ENCODE peak calls at places on chromosome 11, in nine cellular contexts. G is PC-3; P is SK-N-SH; Z is fibroblast of lung; M is effector memory CD4-positive, alpha-beta T cell; C is AG04450; B is mesendoderm; U is spleen; J is heart right ventricle. F is an unnamed sample.

GRCh38 chr11:76654980-76655379 is 15.6 kb downstream of the LRRC32 start:
- DNase-seq in U (no peak), M (no peak), Z (no peak), C (no peak), P (no peak), B (no peak), G (no peak), J (no peak), F (no peak)

GRCh38 chr11:46382644-46383403 is 1.4 kb downstream of the MDK start:
- DNase-seq in C (no peak), J (no peak), U (peak), G (peak), M (no peak), Z (peak), P (peak), B (peak), F (no peak)

GRCh38 chr11:44955019-44955738 is 4.5 kb upstream of the TP53I11 start:
- DNase-seq in M (no peak), Z (peak), P (no peak), J (peak), G (peak), B (peak), C (peak), U (no peak), F (no peak)

GRCh38 chr11:66315921-66316811 is 678 bp downstream of the CD248 start:
- DNase-seq in U (peak), P (no peak), C (no peak), Z (no peak), G (no peak), M (no peak), J (no peak), B (no peak), F (no peak)

GRCh38 chr11:59756845-59757244 is 1.7 kb downstream of the STX3 start:
- DNase-seq in C (no peak), U (peak), G (peak), M (no peak), Z (no peak), J (no peak), B (peak), P (no peak), F (peak)

GRCh38 chr11:60947666-60948065 is 4.3 kb downstream of the SLC15A3 start:
- DNase-seq in U (no peak), M (no peak), P (no peak), C (no peak), G (no peak), B (no peak), Z (no peak), J (no peak), F (no peak)

GRCh38 chr11:469684-470667 is 19.9 kb downstream of the PTDSS2 start:
- DNase-seq in C (peak), J (no peak), M (no peak), B (peak), Z (peak), G (peak), U (peak), P (peak), F (no peak)

GRCh38 chr11:47924184-47924671 is 56.1 kb upstream of the PTPRJ start:
- DNase-seq in B (no peak), G (peak), M (no peak), J (no peak), C (no peak), Z (peak), U (peak), P (no peak), F (peak)

GRCh38 chr11:121769191-121769590 is 316.4 kb upstream of the SORL1-AS1 start:
- DNase-seq in Z (no peak), C (no peak), B (no peak), P (no peak), U (no peak), J (no peak), G (no peak), M (no peak), F (no peak)

GRCh38 chr11:103326070-103326794 is 217.0 kb downstream of the DYNC2H1 start:
- DNase-seq in U (peak), P (peak), J (no peak), Z (peak), M (peak), B (peak), C (peak), G (peak), F (peak)

GRCh38 chr11:96794152-96794551 is 404.3 kb downstream of the JRKL start:
- DNase-seq in G (peak), M (no peak), Z (no peak), U (no peak), P (no peak), J (no peak), C (no peak), B (peak), F (no peak)

GRCh38 chr11:61067782-61068181 is 34.5 kb upstream of the CD5 start:
- DNase-seq in J (no peak), M (no peak), G (no peak), C (no peak), Z (no peak), U (no peak), B (no peak), P (peak), F (no peak)

GRCh38 chr11:93542753-93543246 is 391 bp downstream of the SMCO4 start:
- DNase-seq in M (no peak), P (no peak), Z (no peak), C (no peak), U (peak), B (peak), G (no peak), J (peak), F (no peak)

GRCh38 chr11:102111011-102111786 is 952 bp downstream of the YAP1 start:
- DNase-seq in P (peak), M (no peak), Z (peak), U (no peak), B (peak), J (peak), G (peak), C (no peak), F (no peak)

GRCh38 chr11:113142508-113142907 is 171.9 kb upstream of the TTC12 start:
- DNase-seq in C (no peak), U (no peak), Z (no peak), M (no peak), J (no peak), G (no peak), P (no peak), B (no peak), F (no peak)

GRCh38 chr11:112613051-112613972 is 347.9 kb upstream of the NCAM1 start:
- DNase-seq in Z (no peak), G (peak), B (no peak), P (peak), J (no peak), C (no peak), U (no peak), M (no peak), F (peak)

GRCh38 chr11:75147191-75147874 is 3.6 kb upstream of the SLCO2B1 start:
- DNase-seq in B (peak), Z (no peak), G (no peak), J (no peak), U (no peak), M (no peak), P (peak), C (no peak), F (no peak)

GRCh38 chr11:27239305-27239942 is 123.6 kb downstream of the CCDC34 start:
- DNase-seq in B (no peak), P (no peak), U (no peak), C (no peak), M (no peak), Z (no peak), J (no peak), G (no peak), F (no peak)

GRCh38 chr11:92804388-92804787 is 165.1 kb upstream of the MTNR1B start:
- DNase-seq in U (no peak), J (no peak), G (no peak), C (no peak), Z (no peak), B (no peak), M (no peak), P (no peak), F (no peak)

GRCh38 chr11:61279934-61280656 is 15.0 kb downstream of the VWCE start:
- DNase-seq in C (no peak), G (peak), U (no peak), M (no peak), P (no peak), J (no peak), Z (no peak), B (peak), F (peak)

GRCh38 chr11:61080986-61081590 is 21.2 kb upstream of the CD5 start:
- DNase-seq in C (no peak), M (no peak), U (no peak), G (no peak), J (no peak), P (no peak), B (peak), Z (no peak), F (no peak)

GRCh38 chr11:71144736-71145135 is 107.6 kb downstream of the SHANK2 start:
- DNase-seq in Z (no peak), J (no peak), M (no peak), C (no peak), B (no peak), P (no peak), G (no peak), U (no peak), F (peak)

GRCh38 chr11:47161134-47161854 is 15.4 kb downstream of the ARFGAP2 start:
- DNase-seq in J (peak), B (peak), U (no peak), G (peak), P (peak), M (peak), Z (peak), C (no peak), F (no peak)

GRCh38 chr11:113048820-113049555 is 87.8 kb downstream of the NCAM1 start:
- DNase-seq in Z (peak), C (no peak), U (no peak), B (no peak), P (no peak), G (peak), J (no peak), M (no peak), F (peak)

GRCh38 chr11:66720223-66720898 is 8.7 kb downstream of the SPTBN2 start:
- DNase-seq in P (peak), U (peak), C (no peak), M (no peak), J (no peak), B (peak), G (peak), Z (peak), F (peak)

GRCh38 chr11:94330789-94331188 is 26.4 kb downstream of the IZUMO1R start:
- DNase-seq in U (no peak), Z (no peak), J (no peak), G (peak), P (no peak), C (no peak), B (no peak), M (no peak), F (no peak)

GRCh38 chr11:14413307-14414072 is 54.5 kb upstream of the RRAS2 start:
- DNase-seq in Z (peak), J (no peak), U (no peak), M (no peak), B (peak), P (no peak), C (no peak), G (peak), F (no peak)

GRCh38 chr11:46533396-46534110 is 60.3 kb downstream of the AMBRA1 start:
- DNase-seq in P (no peak), B (no peak), U (no peak), G (no peak), M (no peak), Z (no peak), C (no peak), J (no peak), F (no peak)

GRCh38 chr11:74493816-74494630 is 499 bp upstream of the LIPT2 start:
- DNase-seq in J (no peak), B (no peak), U (no peak), M (no peak), G (peak), C (no peak), Z (peak), P (no peak), F (peak)

GRCh38 chr11:65590240-65590738 is 5.3 kb downstream of the KCNK7 start:
- DNase-seq in C (peak), P (no peak), B (no peak), Z (peak), J (peak), U (no peak), G (no peak), M (no peak), F (no peak)

GRCh38 chr11:100003985-100004384 is 683.1 kb upstream of the ARHGAP42 start:
- DNase-seq in Z (no peak), J (no peak), C (no peak), P (no peak), M (no peak), U (no peak), G (no peak), B (no peak), F (no peak)

GRCh38 chr11:43810929-43811596 is 69.6 kb upstream of the ALKBH3 start:
- DNase-seq in J (no peak), B (no peak), G (peak), P (no peak), M (no peak), Z (peak), U (no peak), C (no peak), F (no peak)

GRCh38 chr11:70863186-70863585 is 389.2 kb downstream of the SHANK2 start:
- DNase-seq in P (no peak), C (no peak), B (no peak), G (no peak), U (no peak), M (no peak), J (no peak), Z (no peak), F (no peak)

GRCh38 chr11:36455658-36456111 is 54.4 kb downstream of the TRAF6 start:
- DNase-seq in Z (peak), U (no peak), P (peak), C (peak), B (peak), J (peak), G (peak), M (no peak), F (peak)

GRCh38 chr11:86671386-86672006 is 920 bp downstream of the ME3 start:
- DNase-seq in U (peak), G (peak), C (no peak), J (peak), Z (peak), P (no peak), M (no peak), B (no peak), F (no peak)

GRCh38 chr11:57776101-57776511 is 14.5 kb downstream of the CTNND1 start:
- DNase-seq in M (no peak), C (no peak), Z (no peak), U (no peak), B (peak), J (no peak), P (no peak), G (no peak), F (no peak)

GRCh38 chr11:26626346-26626745 is 54.3 kb upstream of the MUC15 start:
- DNase-seq in J (no peak), G (no peak), M (no peak), B (no peak), U (no peak), P (no peak), Z (peak), C (no peak), F (no peak)

GRCh38 chr11:118010738-118011461 is 24.7 kb downstream of the IL10RA start:
- DNase-seq in C (no peak), J (no peak), G (no peak), Z (no peak), U (peak), B (no peak), M (no peak), P (no peak), F (no peak)

GRCh38 chr11:114275295-114275694 is 20.9 kb upstream of the NNMT start:
- DNase-seq in M (no peak), B (no peak), U (no peak), C (no peak), J (peak), P (no peak), Z (no peak), G (no peak), F (no peak)

DNA sequence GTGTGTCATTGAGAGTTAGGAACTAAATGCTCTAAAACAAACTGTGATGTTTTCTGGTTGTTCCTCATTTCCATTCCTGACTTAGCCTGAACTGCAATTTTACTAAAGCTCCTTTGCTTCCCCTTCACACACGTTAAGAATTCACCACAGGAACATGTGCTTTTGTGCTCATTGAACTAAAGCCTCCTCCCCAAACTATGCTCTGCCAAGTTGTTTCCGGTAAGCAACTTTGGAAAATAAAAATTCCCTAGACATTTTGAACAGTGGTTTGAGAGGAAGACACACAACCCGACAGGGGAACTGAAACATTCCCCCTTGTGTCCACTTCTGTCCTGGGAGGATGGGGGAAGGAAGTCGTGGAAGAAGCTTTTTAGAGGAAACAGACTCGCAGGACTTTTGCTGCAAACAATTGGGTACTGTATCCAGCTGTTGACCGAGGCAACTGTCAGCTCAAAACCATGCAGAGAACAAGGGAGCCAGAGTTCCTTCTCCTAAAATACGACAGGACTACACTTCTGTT is 66.9 kb downstream of the GAB2 start:
- DNase-seq in M (no peak), U (no peak), Z (peak), G (no peak), P (no peak), J (no peak), C (no peak), B (no peak), F (no peak)
- H3K27ac ChIP-seq in M (no peak), U (peak), Z (peak), G (no peak), P (peak), J (peak), C (peak), B (no peak), F (no peak)

GRCh38 chr11:2150206-2150847 is 10.7 kb downstream of the INS start:
- DNase-seq in J (no peak), G (peak), C (peak), P (peak), Z (peak), M (no peak), B (peak), U (no peak), F (no peak)
- H3K27ac ChIP-seq in J (no peak), G (no peak), C (no peak), P (no peak), Z (no peak), M (no peak), B (no peak), U (no peak), F (no peak)

DNA sequence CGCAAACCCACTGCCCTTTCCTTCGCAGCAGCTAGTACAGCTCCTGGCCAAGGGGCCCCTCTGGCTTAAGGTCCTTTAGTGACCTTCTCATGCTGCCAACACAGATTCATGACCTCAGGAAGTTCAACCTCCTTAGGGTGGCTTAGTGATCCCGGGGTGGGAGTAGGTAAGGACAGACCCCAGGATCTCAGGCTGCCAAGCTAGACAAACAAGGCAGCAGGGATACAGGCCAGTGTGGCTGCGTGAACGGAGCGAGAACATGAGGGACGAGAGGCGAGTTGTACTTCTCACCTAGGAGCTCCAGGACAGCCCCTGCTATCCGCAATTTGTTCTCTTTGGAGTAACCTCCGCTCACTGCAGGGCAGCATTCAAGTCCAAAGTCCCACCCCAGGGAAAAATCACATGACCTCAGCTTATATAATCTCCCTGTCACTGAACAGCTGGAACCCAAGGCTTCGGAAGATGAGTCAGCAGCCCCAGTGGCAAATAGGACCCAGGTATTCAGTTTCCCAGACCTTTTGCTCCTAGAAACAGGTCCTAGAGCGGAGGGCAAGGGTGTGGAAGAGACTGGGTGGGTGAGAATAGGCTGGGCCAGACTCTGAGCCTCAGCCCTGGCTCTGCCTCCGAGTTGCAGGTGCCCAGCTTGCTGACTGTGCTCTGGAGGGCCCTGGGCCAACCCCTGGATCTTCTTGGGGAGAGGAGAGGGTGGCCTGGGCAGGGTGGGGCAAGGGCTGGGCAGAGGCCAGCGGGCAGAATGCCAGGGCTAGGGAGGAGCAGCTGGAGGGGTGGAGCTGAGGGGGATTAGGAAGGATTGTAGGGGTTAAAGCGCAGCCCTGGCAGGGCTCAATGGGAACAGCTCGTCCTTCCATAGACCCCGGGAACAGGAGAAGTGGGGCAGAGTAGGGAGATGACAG is 13.1 kb downstream of the USP2 start:
- DNase-seq in M (no peak), P (peak), C (no peak), J (peak), U (peak), G (peak), B (no peak), Z (peak), F (no peak)
- H3K27ac ChIP-seq in M (no peak), P (peak), C (no peak), J (peak), U (no peak), G (no peak), B (no peak), Z (no peak), F (no peak)

GRCh38 chr11:19241260-19242183 is 777 bp upstream of the E2F8 start:
- DNase-seq in C (no peak), J (peak), M (no peak), P (peak), U (peak), B (peak), G (peak), Z (no peak), F (no peak)
- H3K27ac ChIP-seq in C (no peak), J (no peak), M (no peak), P (peak), U (no peak), B (peak), G (peak), Z (no peak), F (no peak)

DNA sequence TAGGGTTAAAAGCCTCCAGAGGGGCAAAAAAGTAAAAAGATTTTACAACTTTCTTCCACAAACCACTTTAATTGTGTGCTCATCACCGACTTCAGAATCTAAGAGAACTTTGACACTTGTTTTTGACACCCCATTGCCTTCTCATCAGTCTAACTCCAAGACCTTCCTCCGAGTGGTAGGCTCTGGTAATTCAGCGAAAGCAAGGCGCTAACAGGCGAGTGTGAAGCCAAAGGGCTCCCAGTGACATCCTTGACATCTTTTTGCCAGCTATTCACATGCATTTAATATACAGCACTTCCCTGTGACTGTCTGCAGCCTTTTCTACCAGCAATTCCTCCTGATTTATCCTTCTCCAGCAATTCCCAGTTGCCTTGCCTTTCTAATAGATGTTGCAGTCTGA is 39.3 kb downstream of the SNX19 start:
- DNase-seq in Z (no peak), B (peak), P (no peak), U (no peak), M (no peak), G (no peak), C (no peak), J (no peak), F (no peak)
- H3K27ac ChIP-seq in Z (no peak), B (peak), P (no peak), U (no peak), M (no peak), G (no peak), C (no peak), J (peak), F (no peak)

GRCh38 chr11:34052608-34053160 is 1.2 kb downstream of the CAPRIN1 start:
- DNase-seq in C (no peak), M (no peak), U (peak), B (peak), J (no peak), P (peak), G (no peak), Z (no peak), F (no peak)
- H3K27ac ChIP-seq in C (peak), M (peak), U (peak), B (peak), J (peak), P (peak), G (peak), Z (peak), F (peak)

GRCh38 chr11:82858133-82858532 is 42.1 kb downstream of the PRCP start:
- DNase-seq in C (no peak), Z (no peak), G (no peak), P (no peak), J (no peak), B (no peak), U (no peak), M (no peak), F (no peak)
- H3K27ac ChIP-seq in C (peak), Z (peak), G (peak), P (peak), J (no peak), B (no peak), U (no peak), M (no peak), F (peak)